ENCODE peak calls at places on chromosomes 3 and 15, in nine cellular contexts. One of them, this sample, is unnamed.

GRCh38 chr3:7740458-7740857 is 761.2 kb upstream of the LMCD1 start:
- DNase-seq in breast epithelium: no peak
- DNase-seq in foreskin keratinocyte: no peak
- DNase-seq in stimulated activated CD8-positive, alpha-beta memory T cell treated with anti-CD3 and anti-CD28 coated beads, Interleukin-4, amount 100 ng/mL, for 24 hours: no peak
- DNase-seq in HTR-8/SVneo: no peak
- DNase-seq in GDM1: no peak
- DNase-seq in NCI-H510A treated with DMSO at 0.1 percent for 48 hours: no peak
- DNase-seq in SW480: no peak
- DNase-seq in activated effector memory CD4-positive, alpha-beta T cell treated with Interleukin-2 at 50 U/mL for 16 hours: no peak
- DNase-seq in this sample: no peak

GRCh38 chr15:100914876-100915275 is 4.3 kb upstream of the LRRK1 start:
- DNase-seq in breast epithelium: no peak
- DNase-seq in foreskin keratinocyte: no peak
- DNase-seq in stimulated activated CD8-positive, alpha-beta memory T cell treated with anti-CD3 and anti-CD28 coated beads, Interleukin-4, amount 100 ng/mL, for 24 hours: no peak
- DNase-seq in HTR-8/SVneo: no peak
- DNase-seq in GDM1: no peak
- DNase-seq in NCI-H510A treated with DMSO at 0.1 percent for 48 hours: no peak
- DNase-seq in SW480: no peak
- DNase-seq in activated effector memory CD4-positive, alpha-beta T cell treated with Interleukin-2 at 50 U/mL for 16 hours: no peak
- DNase-seq in this sample: no peak

GRCh38 chr15:35196273-35196672 is 111.2 kb upstream of the NANOGP8 start:
- DNase-seq in breast epithelium: no peak
- DNase-seq in foreskin keratinocyte: no peak
- DNase-seq in stimulated activated CD8-positive, alpha-beta memory T cell treated with anti-CD3 and anti-CD28 coated beads, Interleukin-4, amount 100 ng/mL, for 24 hours: no peak
- DNase-seq in HTR-8/SVneo: no peak
- DNase-seq in GDM1: no peak
- DNase-seq in NCI-H510A treated with DMSO at 0.1 percent for 48 hours: no peak
- DNase-seq in SW480: no peak
- DNase-seq in activated effector memory CD4-positive, alpha-beta T cell treated with Interleukin-2 at 50 U/mL for 16 hours: no peak
- DNase-seq in this sample: no peak

GRCh38 chr3:59727902-59728301 is 678.1 kb upstream of the CFAP20DC start:
- DNase-seq in breast epithelium: no peak
- DNase-seq in foreskin keratinocyte: no peak
- DNase-seq in stimulated activated CD8-positive, alpha-beta memory T cell treated with anti-CD3 and anti-CD28 coated beads, Interleukin-4, amount 100 ng/mL, for 24 hours: no peak
- DNase-seq in HTR-8/SVneo: no peak
- DNase-seq in GDM1: no peak
- DNase-seq in NCI-H510A treated with DMSO at 0.1 percent for 48 hours: no peak
- DNase-seq in SW480: no peak
- DNase-seq in activated effector memory CD4-positive, alpha-beta T cell treated with Interleukin-2 at 50 U/mL for 16 hours: no peak
- DNase-seq in this sample: no peak

GRCh38 chr3:192207661-192208060 is 519.7 kb downstream of the FGF12 start:
- DNase-seq in breast epithelium: no peak
- DNase-seq in foreskin keratinocyte: no peak
- DNase-seq in stimulated activated CD8-positive, alpha-beta memory T cell treated with anti-CD3 and anti-CD28 coated beads, Interleukin-4, amount 100 ng/mL, for 24 hours: no peak
- DNase-seq in HTR-8/SVneo: no peak
- DNase-seq in GDM1: no peak
- DNase-seq in NCI-H510A treated with DMSO at 0.1 percent for 48 hours: peak
- DNase-seq in SW480: no peak
- DNase-seq in activated effector memory CD4-positive, alpha-beta T cell treated with Interleukin-2 at 50 U/mL for 16 hours: no peak
- DNase-seq in this sample: no peak

GRCh38 chr15:41205315-41205714 is 25.2 kb downstream of the EXD1 start:
- DNase-seq in breast epithelium: no peak
- DNase-seq in foreskin keratinocyte: no peak
- DNase-seq in stimulated activated CD8-positive, alpha-beta memory T cell treated with anti-CD3 and anti-CD28 coated beads, Interleukin-4, amount 100 ng/mL, for 24 hours: no peak
- DNase-seq in HTR-8/SVneo: no peak
- DNase-seq in GDM1: no peak
- DNase-seq in NCI-H510A treated with DMSO at 0.1 percent for 48 hours: no peak
- DNase-seq in SW480: no peak
- DNase-seq in activated effector memory CD4-positive, alpha-beta T cell treated with Interleukin-2 at 50 U/mL for 16 hours: no peak
- DNase-seq in this sample: no peak

GRCh38 chr3:35659808-35660207 is 20.5 kb downstream of the ARPP21 start:
- DNase-seq in breast epithelium: no peak
- DNase-seq in foreskin keratinocyte: peak
- DNase-seq in stimulated activated CD8-positive, alpha-beta memory T cell treated with anti-CD3 and anti-CD28 coated beads, Interleukin-4, amount 100 ng/mL, for 24 hours: no peak
- DNase-seq in HTR-8/SVneo: no peak
- DNase-seq in GDM1: no peak
- DNase-seq in NCI-H510A treated with DMSO at 0.1 percent for 48 hours: peak
- DNase-seq in SW480: peak
- DNase-seq in activated effector memory CD4-positive, alpha-beta T cell treated with Interleukin-2 at 50 U/mL for 16 hours: no peak
- DNase-seq in this sample: no peak

GRCh38 chr3:12818273-12818672 is 21.8 kb downstream of the CAND2 start:
- DNase-seq in breast epithelium: no peak
- DNase-seq in foreskin keratinocyte: no peak
- DNase-seq in stimulated activated CD8-positive, alpha-beta memory T cell treated with anti-CD3 and anti-CD28 coated beads, Interleukin-4, amount 100 ng/mL, for 24 hours: no peak
- DNase-seq in HTR-8/SVneo: no peak
- DNase-seq in GDM1: no peak
- DNase-seq in NCI-H510A treated with DMSO at 0.1 percent for 48 hours: no peak
- DNase-seq in SW480: no peak
- DNase-seq in activated effector memory CD4-positive, alpha-beta T cell treated with Interleukin-2 at 50 U/mL for 16 hours: no peak
- DNase-seq in this sample: no peak

GRCh38 chr15:95377251-95377852 is 953.1 kb upstream of the NR2F2 start:
- DNase-seq in breast epithelium: no peak
- DNase-seq in foreskin keratinocyte: no peak
- DNase-seq in stimulated activated CD8-positive, alpha-beta memory T cell treated with anti-CD3 and anti-CD28 coated beads, Interleukin-4, amount 100 ng/mL, for 24 hours: no peak
- DNase-seq in HTR-8/SVneo: no peak
- DNase-seq in GDM1: no peak
- DNase-seq in NCI-H510A treated with DMSO at 0.1 percent for 48 hours: no peak
- DNase-seq in SW480: no peak
- DNase-seq in activated effector memory CD4-positive, alpha-beta T cell treated with Interleukin-2 at 50 U/mL for 16 hours: no peak
- DNase-seq in this sample: no peak

GRCh38 chr15:48996276-48996675 is 32.6 kb upstream of the SHC4 start:
- DNase-seq in breast epithelium: no peak
- DNase-seq in foreskin keratinocyte: no peak
- DNase-seq in stimulated activated CD8-positive, alpha-beta memory T cell treated with anti-CD3 and anti-CD28 coated beads, Interleukin-4, amount 100 ng/mL, for 24 hours: no peak
- DNase-seq in HTR-8/SVneo: no peak
- DNase-seq in GDM1: no peak
- DNase-seq in NCI-H510A treated with DMSO at 0.1 percent for 48 hours: no peak
- DNase-seq in SW480: no peak
- DNase-seq in activated effector memory CD4-positive, alpha-beta T cell treated with Interleukin-2 at 50 U/mL for 16 hours: no peak
- DNase-seq in this sample: no peak

GRCh38 chr3:24734019-24734418 is 239.4 kb upstream of the THRB start:
- DNase-seq in breast epithelium: no peak
- DNase-seq in foreskin keratinocyte: peak
- DNase-seq in stimulated activated CD8-positive, alpha-beta memory T cell treated with anti-CD3 and anti-CD28 coated beads, Interleukin-4, amount 100 ng/mL, for 24 hours: no peak
- DNase-seq in HTR-8/SVneo: no peak
- DNase-seq in GDM1: no peak
- DNase-seq in NCI-H510A treated with DMSO at 0.1 percent for 48 hours: no peak
- DNase-seq in SW480: no peak
- DNase-seq in activated effector memory CD4-positive, alpha-beta T cell treated with Interleukin-2 at 50 U/mL for 16 hours: no peak
- DNase-seq in this sample: no peak

GRCh38 chr3:42501681-42502428 is 588 bp upstream of the VIPR1 start:
- DNase-seq in breast epithelium: peak
- DNase-seq in foreskin keratinocyte: peak
- DNase-seq in stimulated activated CD8-positive, alpha-beta memory T cell treated with anti-CD3 and anti-CD28 coated beads, Interleukin-4, amount 100 ng/mL, for 24 hours: peak
- DNase-seq in HTR-8/SVneo: peak
- DNase-seq in GDM1: peak
- DNase-seq in NCI-H510A treated with DMSO at 0.1 percent for 48 hours: peak
- DNase-seq in SW480: peak
- DNase-seq in activated effector memory CD4-positive, alpha-beta T cell treated with Interleukin-2 at 50 U/mL for 16 hours: peak
- DNase-seq in this sample: peak

GRCh38 chr3:34175636-34176186 is 377.3 kb downstream of the PDCD6IP start:
- DNase-seq in breast epithelium: no peak
- DNase-seq in foreskin keratinocyte: no peak
- DNase-seq in stimulated activated CD8-positive, alpha-beta memory T cell treated with anti-CD3 and anti-CD28 coated beads, Interleukin-4, amount 100 ng/mL, for 24 hours: no peak
- DNase-seq in HTR-8/SVneo: no peak
- DNase-seq in GDM1: no peak
- DNase-seq in NCI-H510A treated with DMSO at 0.1 percent for 48 hours: peak
- DNase-seq in SW480: no peak
- DNase-seq in activated effector memory CD4-positive, alpha-beta T cell treated with Interleukin-2 at 50 U/mL for 16 hours: no peak
- DNase-seq in this sample: no peak

GRCh38 chr15:89075846-89076245 is 12.4 kb upstream of the ABHD2 start:
- DNase-seq in breast epithelium: no peak
- DNase-seq in foreskin keratinocyte: no peak
- DNase-seq in stimulated activated CD8-positive, alpha-beta memory T cell treated with anti-CD3 and anti-CD28 coated beads, Interleukin-4, amount 100 ng/mL, for 24 hours: no peak
- DNase-seq in HTR-8/SVneo: no peak
- DNase-seq in GDM1: peak
- DNase-seq in NCI-H510A treated with DMSO at 0.1 percent for 48 hours: no peak
- DNase-seq in SW480: no peak
- DNase-seq in activated effector memory CD4-positive, alpha-beta T cell treated with Interleukin-2 at 50 U/mL for 16 hours: no peak
- DNase-seq in this sample: no peak

GRCh38 chr15:91632981-91633380 is 220.5 kb upstream of the SLCO3A1 start:
- DNase-seq in breast epithelium: no peak
- DNase-seq in foreskin keratinocyte: no peak
- DNase-seq in stimulated activated CD8-positive, alpha-beta memory T cell treated with anti-CD3 and anti-CD28 coated beads, Interleukin-4, amount 100 ng/mL, for 24 hours: no peak
- DNase-seq in HTR-8/SVneo: no peak
- DNase-seq in GDM1: no peak
- DNase-seq in NCI-H510A treated with DMSO at 0.1 percent for 48 hours: no peak
- DNase-seq in SW480: no peak
- DNase-seq in activated effector memory CD4-positive, alpha-beta T cell treated with Interleukin-2 at 50 U/mL for 16 hours: no peak
- DNase-seq in this sample: no peak

GRCh38 chr3:138356666-138357409 is 8.5 kb downstream of the MRAS start:
- DNase-seq in breast epithelium: peak
- DNase-seq in foreskin keratinocyte: no peak
- DNase-seq in stimulated activated CD8-positive, alpha-beta memory T cell treated with anti-CD3 and anti-CD28 coated beads, Interleukin-4, amount 100 ng/mL, for 24 hours: no peak
- DNase-seq in HTR-8/SVneo: no peak
- DNase-seq in GDM1: no peak
- DNase-seq in NCI-H510A treated with DMSO at 0.1 percent for 48 hours: no peak
- DNase-seq in SW480: no peak
- DNase-seq in activated effector memory CD4-positive, alpha-beta T cell treated with Interleukin-2 at 50 U/mL for 16 hours: no peak
- DNase-seq in this sample: no peak

GRCh38 chr15:80564056-80564455 is 131.1 kb upstream of the ABHD17C start:
- DNase-seq in breast epithelium: no peak
- DNase-seq in foreskin keratinocyte: no peak
- DNase-seq in stimulated activated CD8-positive, alpha-beta memory T cell treated with anti-CD3 and anti-CD28 coated beads, Interleukin-4, amount 100 ng/mL, for 24 hours: no peak
- DNase-seq in HTR-8/SVneo: no peak
- DNase-seq in GDM1: no peak
- DNase-seq in NCI-H510A treated with DMSO at 0.1 percent for 48 hours: no peak
- DNase-seq in SW480: no peak
- DNase-seq in activated effector memory CD4-positive, alpha-beta T cell treated with Interleukin-2 at 50 U/mL for 16 hours: no peak
- DNase-seq in this sample: no peak

GRCh38 chr3:40179016-40179415 is 130.5 kb upstream of the EIF1B start:
- DNase-seq in breast epithelium: peak
- DNase-seq in foreskin keratinocyte: peak
- DNase-seq in stimulated activated CD8-positive, alpha-beta memory T cell treated with anti-CD3 and anti-CD28 coated beads, Interleukin-4, amount 100 ng/mL, for 24 hours: peak
- DNase-seq in HTR-8/SVneo: peak
- DNase-seq in GDM1: peak
- DNase-seq in NCI-H510A treated with DMSO at 0.1 percent for 48 hours: peak
- DNase-seq in SW480: peak
- DNase-seq in activated effector memory CD4-positive, alpha-beta T cell treated with Interleukin-2 at 50 U/mL for 16 hours: peak
- DNase-seq in this sample: no peak

GRCh38 chr3:69292959-69293574 is 92.8 kb downstream of the FRMD4B start:
- DNase-seq in breast epithelium: no peak
- DNase-seq in foreskin keratinocyte: no peak
- DNase-seq in stimulated activated CD8-positive, alpha-beta memory T cell treated with anti-CD3 and anti-CD28 coated beads, Interleukin-4, amount 100 ng/mL, for 24 hours: no peak
- DNase-seq in HTR-8/SVneo: no peak
- DNase-seq in GDM1: no peak
- DNase-seq in NCI-H510A treated with DMSO at 0.1 percent for 48 hours: no peak
- DNase-seq in SW480: no peak
- DNase-seq in activated effector memory CD4-positive, alpha-beta T cell treated with Interleukin-2 at 50 U/mL for 16 hours: no peak
- DNase-seq in this sample: no peak

GRCh38 chr3:43257850-43258249 is 28.5 kb upstream of the SNRK start:
- DNase-seq in breast epithelium: no peak
- DNase-seq in foreskin keratinocyte: no peak
- DNase-seq in stimulated activated CD8-positive, alpha-beta memory T cell treated with anti-CD3 and anti-CD28 coated beads, Interleukin-4, amount 100 ng/mL, for 24 hours: no peak
- DNase-seq in HTR-8/SVneo: no peak
- DNase-seq in GDM1: no peak
- DNase-seq in NCI-H510A treated with DMSO at 0.1 percent for 48 hours: no peak
- DNase-seq in SW480: no peak
- DNase-seq in activated effector memory CD4-positive, alpha-beta T cell treated with Interleukin-2 at 50 U/mL for 16 hours: no peak
- DNase-seq in this sample: no peak

GRCh38 chr15:99980791-99981190 is 247.6 kb upstream of the LYSMD4 start:
- DNase-seq in breast epithelium: no peak
- DNase-seq in foreskin keratinocyte: no peak
- DNase-seq in stimulated activated CD8-positive, alpha-beta memory T cell treated with anti-CD3 and anti-CD28 coated beads, Interleukin-4, amount 100 ng/mL, for 24 hours: no peak
- DNase-seq in HTR-8/SVneo: no peak
- DNase-seq in GDM1: no peak
- DNase-seq in NCI-H510A treated with DMSO at 0.1 percent for 48 hours: no peak
- DNase-seq in SW480: no peak
- DNase-seq in activated effector memory CD4-positive, alpha-beta T cell treated with Interleukin-2 at 50 U/mL for 16 hours: no peak
- DNase-seq in this sample: no peak

GRCh38 chr3:23915537-23916108 is 1.2 kb downstream of the NKIRAS1 start:
- DNase-seq in breast epithelium: no peak
- DNase-seq in foreskin keratinocyte: no peak
- DNase-seq in stimulated activated CD8-positive, alpha-beta memory T cell treated with anti-CD3 and anti-CD28 coated beads, Interleukin-4, amount 100 ng/mL, for 24 hours: no peak
- DNase-seq in HTR-8/SVneo: no peak
- DNase-seq in GDM1: no peak
- DNase-seq in NCI-H510A treated with DMSO at 0.1 percent for 48 hours: no peak
- DNase-seq in SW480: no peak
- DNase-seq in activated effector memory CD4-positive, alpha-beta T cell treated with Interleukin-2 at 50 U/mL for 16 hours: no peak
- DNase-seq in this sample: no peak

GRCh38 chr3:18987862-18988447 is 160.4 kb upstream of the KCNH8 start:
- DNase-seq in breast epithelium: no peak
- DNase-seq in foreskin keratinocyte: no peak
- DNase-seq in stimulated activated CD8-positive, alpha-beta memory T cell treated with anti-CD3 and anti-CD28 coated beads, Interleukin-4, amount 100 ng/mL, for 24 hours: no peak
- DNase-seq in HTR-8/SVneo: no peak
- DNase-seq in GDM1: no peak
- DNase-seq in NCI-H510A treated with DMSO at 0.1 percent for 48 hours: peak
- DNase-seq in SW480: no peak
- DNase-seq in activated effector memory CD4-positive, alpha-beta T cell treated with Interleukin-2 at 50 U/mL for 16 hours: no peak
- DNase-seq in this sample: no peak

GRCh38 chr3:76107935-76108570 is 322.7 kb upstream of the ZNF717 start:
- DNase-seq in breast epithelium: no peak
- DNase-seq in foreskin keratinocyte: peak
- DNase-seq in stimulated activated CD8-positive, alpha-beta memory T cell treated with anti-CD3 and anti-CD28 coated beads, Interleukin-4, amount 100 ng/mL, for 24 hours: no peak
- DNase-seq in HTR-8/SVneo: peak
- DNase-seq in GDM1: peak
- DNase-seq in NCI-H510A treated with DMSO at 0.1 percent for 48 hours: peak
- DNase-seq in SW480: peak
- DNase-seq in activated effector memory CD4-positive, alpha-beta T cell treated with Interleukin-2 at 50 U/mL for 16 hours: no peak
- DNase-seq in this sample: no peak

GRCh38 chr3:122258757-122259371 is 66.2 kb upstream of the CSTA start:
- DNase-seq in breast epithelium: peak
- DNase-seq in foreskin keratinocyte: peak
- DNase-seq in stimulated activated CD8-positive, alpha-beta memory T cell treated with anti-CD3 and anti-CD28 coated beads, Interleukin-4, amount 100 ng/mL, for 24 hours: peak
- DNase-seq in HTR-8/SVneo: peak
- DNase-seq in GDM1: peak
- DNase-seq in NCI-H510A treated with DMSO at 0.1 percent for 48 hours: peak
- DNase-seq in SW480: peak
- DNase-seq in activated effector memory CD4-positive, alpha-beta T cell treated with Interleukin-2 at 50 U/mL for 16 hours: no peak
- DNase-seq in this sample: no peak

GRCh38 chr3:169278092-169278491 is 385.4 kb downstream of the MECOM start:
- DNase-seq in breast epithelium: no peak
- DNase-seq in foreskin keratinocyte: no peak
- DNase-seq in stimulated activated CD8-positive, alpha-beta memory T cell treated with anti-CD3 and anti-CD28 coated beads, Interleukin-4, amount 100 ng/mL, for 24 hours: no peak
- DNase-seq in HTR-8/SVneo: no peak
- DNase-seq in GDM1: no peak
- DNase-seq in NCI-H510A treated with DMSO at 0.1 percent for 48 hours: no peak
- DNase-seq in SW480: no peak
- DNase-seq in activated effector memory CD4-positive, alpha-beta T cell treated with Interleukin-2 at 50 U/mL for 16 hours: no peak
- DNase-seq in this sample: no peak

GRCh38 chr3:188749830-188750229 is 421.9 kb upstream of the TPRG1 start:
- DNase-seq in breast epithelium: no peak
- DNase-seq in foreskin keratinocyte: no peak
- DNase-seq in stimulated activated CD8-positive, alpha-beta memory T cell treated with anti-CD3 and anti-CD28 coated beads, Interleukin-4, amount 100 ng/mL, for 24 hours: no peak
- DNase-seq in HTR-8/SVneo: no peak
- DNase-seq in GDM1: no peak
- DNase-seq in NCI-H510A treated with DMSO at 0.1 percent for 48 hours: no peak
- DNase-seq in SW480: no peak
- DNase-seq in activated effector memory CD4-positive, alpha-beta T cell treated with Interleukin-2 at 50 U/mL for 16 hours: no peak
- DNase-seq in this sample: no peak

GRCh38 chr3:141485578-141486415 is 1.0 kb upstream of the RASA2 start:
- DNase-seq in breast epithelium: no peak
- DNase-seq in foreskin keratinocyte: peak
- DNase-seq in stimulated activated CD8-positive, alpha-beta memory T cell treated with anti-CD3 and anti-CD28 coated beads, Interleukin-4, amount 100 ng/mL, for 24 hours: no peak
- DNase-seq in HTR-8/SVneo: peak
- DNase-seq in GDM1: no peak
- DNase-seq in NCI-H510A treated with DMSO at 0.1 percent for 48 hours: no peak
- DNase-seq in SW480: peak
- DNase-seq in activated effector memory CD4-positive, alpha-beta T cell treated with Interleukin-2 at 50 U/mL for 16 hours: no peak
- DNase-seq in this sample: no peak

GRCh38 chr3:9800529-9800928 is 7.6 kb downstream of the ARPC4 start:
- DNase-seq in breast epithelium: no peak
- DNase-seq in foreskin keratinocyte: no peak
- DNase-seq in stimulated activated CD8-positive, alpha-beta memory T cell treated with anti-CD3 and anti-CD28 coated beads, Interleukin-4, amount 100 ng/mL, for 24 hours: no peak
- DNase-seq in HTR-8/SVneo: no peak
- DNase-seq in GDM1: no peak
- DNase-seq in NCI-H510A treated with DMSO at 0.1 percent for 48 hours: no peak
- DNase-seq in SW480: no peak
- DNase-seq in activated effector memory CD4-positive, alpha-beta T cell treated with Interleukin-2 at 50 U/mL for 16 hours: no peak
- DNase-seq in this sample: no peak

GRCh38 chr15:63380828-63381282 is 791 bp downstream of the CA12 start:
- DNase-seq in breast epithelium: no peak
- DNase-seq in foreskin keratinocyte: peak
- DNase-seq in stimulated activated CD8-positive, alpha-beta memory T cell treated with anti-CD3 and anti-CD28 coated beads, Interleukin-4, amount 100 ng/mL, for 24 hours: no peak
- DNase-seq in HTR-8/SVneo: no peak
- DNase-seq in GDM1: no peak
- DNase-seq in NCI-H510A treated with DMSO at 0.1 percent for 48 hours: no peak
- DNase-seq in SW480: no peak
- DNase-seq in activated effector memory CD4-positive, alpha-beta T cell treated with Interleukin-2 at 50 U/mL for 16 hours: no peak
- DNase-seq in this sample: no peak

GRCh38 chr3:169362261-169362660 is 301.3 kb downstream of the MECOM start:
- DNase-seq in breast epithelium: no peak
- DNase-seq in foreskin keratinocyte: no peak
- DNase-seq in stimulated activated CD8-positive, alpha-beta memory T cell treated with anti-CD3 and anti-CD28 coated beads, Interleukin-4, amount 100 ng/mL, for 24 hours: no peak
- DNase-seq in HTR-8/SVneo: no peak
- DNase-seq in GDM1: no peak
- DNase-seq in NCI-H510A treated with DMSO at 0.1 percent for 48 hours: peak
- DNase-seq in SW480: no peak
- DNase-seq in activated effector memory CD4-positive, alpha-beta T cell treated with Interleukin-2 at 50 U/mL for 16 hours: no peak
- DNase-seq in this sample: no peak